ENCODE peak calls at places on chromosomes 16 and 17, in four cellular contexts. H is GM20000; C is activated T-cell treated with anti-CD3 and anti-CD28 coated beads, Interleukin-2, amount 50 U/mL, for 72 hours; W is EL. R is an unnamed sample.

GRCh38 chr17:63120406-63120805 is 154.4 kb downstream of the TANC2 start:
- DNase-seq in H (no peak), C (no peak), W (peak), R (no peak)

GRCh38 chr17:27489045-27489715 is 32.9 kb downstream of the KSR1 start:
- DNase-seq in H (no peak), C (no peak), W (peak), R (no peak)

GRCh38 chr17:45410144-45411091 is 22.3 kb downstream of the ARHGAP27 start:
- DNase-seq in H (peak), C (peak), W (no peak), R (peak)

GRCh38 chr16:83652898-83653297 is 154.9 kb upstream of the HSBP1 start:
- DNase-seq in H (no peak), C (no peak), W (peak), R (no peak)

GRCh38 chr16:88468289-88469129 is 15.4 kb downstream of the ZFPM1 start:
- DNase-seq in H (no peak), C (peak), W (peak), R (no peak)

GRCh38 chr16:88770459-88771293 is 14.3 kb downstream of the PIEZO1 start:
- DNase-seq in H (peak), C (peak), W (no peak), R (no peak)

GRCh38 chr17:78329263-78330059 is 30.4 kb downstream of the SOCS3 start:
- DNase-seq in H (no peak), C (peak), W (peak), R (no peak)

GRCh38 chr16:11181889-11182279 is 74.1 kb downstream of the SOCS1 start:
- DNase-seq in H (no peak), C (peak), W (no peak), R (no peak)

GRCh38 chr17:48241131-48241591 is 133.6 kb downstream of the SNX11 start:
- DNase-seq in H (peak), C (peak), W (peak), R (no peak)

GRCh38 chr16:89453662-89454321 is 36.6 kb downstream of the ANKRD11 start:
- DNase-seq in H (no peak), C (peak), W (peak), R (no peak)

GRCh38 chr16:72131036-72131435 is 37.4 kb downstream of the DHX38 start:
- DNase-seq in H (no peak), C (no peak), W (no peak), R (no peak)

GRCh38 chr16:51041546-51041945 is 109.5 kb downstream of the SALL1 start:
- DNase-seq in H (no peak), C (no peak), W (no peak), R (no peak)

GRCh38 chr17:2736956-2737355 is 12.5 kb downstream of the CCDC92B start:
- DNase-seq in H (no peak), C (no peak), W (no peak), R (no peak)

GRCh38 chr16:29007865-29008593 is 23.2 kb downstream of the LAT start:
- DNase-seq in H (no peak), C (peak), W (peak), R (no peak)

GRCh38 chr16:53804467-53804866 is 100.5 kb downstream of the FTO start:
- DNase-seq in H (no peak), C (no peak), W (no peak), R (no peak)

GRCh38 chr17:27912989-27913388 is 19.8 kb upstream of the LYRM9 start:
- DNase-seq in H (no peak), C (no peak), W (peak), R (no peak)

GRCh38 chr17:83183951-83184506 is 104.6 kb downstream of the METRNL start:
- DNase-seq in H (no peak), C (no peak), W (no peak), R (no peak)

GRCh38 chr17:79612468-79613194 is 1.8 kb upstream of the RBFOX3 start:
- DNase-seq in H (peak), C (peak), W (peak), R (no peak)

GRCh38 chr16:869823-870641 is 69.5 kb upstream of the GNG13 start:
- DNase-seq in H (no peak), C (no peak), W (no peak), R (no peak)

GRCh38 chr17:32449963-32450362 is 5.7 kb downstream of the PSMD11 start:
- DNase-seq in H (no peak), C (no peak), W (no peak), R (no peak)

GRCh38 chr17:19345486-19346350 is 16.8 kb downstream of the B9D1 start:
- DNase-seq in H (no peak), C (no peak), W (no peak), R (no peak)

GRCh38 chr17:71338396-71338795 is 782.4 kb upstream of the SOX9 start:
- DNase-seq in H (no peak), C (no peak), W (peak), R (no peak)

GRCh38 chr17:39716879-39717536 is 13.3 kb downstream of the MIEN1 start:
- DNase-seq in H (no peak), C (no peak), W (no peak), R (no peak)

GRCh38 chr17:68733241-68734176 is 132.3 kb upstream of the FAM20A start:
- DNase-seq in H (no peak), C (no peak), W (peak), R (no peak)

GRCh38 chr16:74991593-74992403 is 6.9 kb upstream of the WDR59 start:
- DNase-seq in H (no peak), C (no peak), W (no peak), R (no peak)

GRCh38 chr16:31472559-31473203 is 729 bp downstream of the TGFB1I1 start:
- DNase-seq in H (peak), C (peak), W (peak), R (no peak)

GRCh38 chr17:77318491-77319210 is 177.9 kb downstream of the SEC14L1 start:
- DNase-seq in H (no peak), C (no peak), W (peak), R (no peak)

GRCh38 chr16:50246299-50247122 is 19.8 kb upstream of the ADCY7 start:
- DNase-seq in H (peak), C (peak), W (no peak), R (no peak)

GRCh38 chr17:41925991-41926590 is 4.3 kb upstream of the ODAD4 start:
- DNase-seq in H (no peak), C (no peak), W (no peak), R (no peak)

GRCh38 chr16:57802635-57803412 is 533 bp upstream of the KIFC3 start:
- DNase-seq in H (no peak), C (no peak), W (no peak), R (peak)

GRCh38 chr16:1378087-1378803 is 26.5 kb downstream of the GNPTG start:
- DNase-seq in H (no peak), C (no peak), W (no peak), R (no peak)

GRCh38 chr16:29663020-29663828 is at the start of gene SPN:
- DNase-seq in H (peak), C (peak), W (no peak), R (no peak)

GRCh38 chr17:63439682-63440081 is 6.4 kb downstream of the CYB561 start:
- DNase-seq in H (no peak), C (no peak), W (peak), R (no peak)

GRCh38 chr17:42286411-42287295 is 1.6 kb upstream of the STAT5A start:
- DNase-seq in H (no peak), C (no peak), W (no peak), R (no peak)

GRCh38 chr16:66364959-66365306 is 1.6 kb upstream of the CDH5 start:
- DNase-seq in H (no peak), C (no peak), W (no peak), R (no peak)

GRCh38 chr17:29855686-29856085 is 74.3 kb downstream of the SSH2 start:
- DNase-seq in H (no peak), C (no peak), W (peak), R (no peak)

GRCh38 chr16:554640-555413 is 5.4 kb upstream of the PRR35 start:
- DNase-seq in H (no peak), C (no peak), W (peak), R (no peak)

GRCh38 chr16:73781297-73781696 is 515.3 kb upstream of the PSMD7 start:
- DNase-seq in H (no peak), C (no peak), W (no peak), R (no peak)

R was measured in caudate nucleus.